ENCODE peak calls at places on chromosomes 2 and 18, in ten cellular contexts. One of them, this sample, is unnamed.

GRCh38 chr2:85710687-85711577 is 16.8 kb downstream of the GNLY start:
- DNase-seq in erythroblast: no peak
- DNase-seq in endothelial cell: no peak
- DNase-seq in lower lobe of right lung: peak
- DNase-seq in kidney: no peak
- DNase-seq in amniotic epithelial cell: peak
- DNase-seq in iris pigment epithelial cell: peak
- DNase-seq in ecto neural progenitor cell: peak
- DNase-seq in fibroblast of the conjunctiva: no peak
- DNase-seq in NCI-H345: no peak
- DNase-seq in this sample: no peak

GRCh38 chr2:10588911-10589310 is 100.9 kb downstream of the NOL10 start:
- DNase-seq in erythroblast: no peak
- DNase-seq in endothelial cell: no peak
- DNase-seq in lower lobe of right lung: no peak
- DNase-seq in kidney: no peak
- DNase-seq in amniotic epithelial cell: no peak
- DNase-seq in iris pigment epithelial cell: no peak
- DNase-seq in ecto neural progenitor cell: no peak
- DNase-seq in fibroblast of the conjunctiva: no peak
- DNase-seq in NCI-H345: no peak
- DNase-seq in this sample: no peak

GRCh38 chr2:46098606-46099005 is 198.6 kb upstream of the EPAS1 start:
- DNase-seq in erythroblast: no peak
- DNase-seq in endothelial cell: no peak
- DNase-seq in lower lobe of right lung: no peak
- DNase-seq in kidney: no peak
- DNase-seq in amniotic epithelial cell: peak
- DNase-seq in iris pigment epithelial cell: peak
- DNase-seq in ecto neural progenitor cell: no peak
- DNase-seq in fibroblast of the conjunctiva: peak
- DNase-seq in NCI-H345: no peak
- DNase-seq in this sample: peak

GRCh38 chr18:79555885-79556284 is 123.7 kb upstream of the CTDP1 start:
- DNase-seq in erythroblast: no peak
- DNase-seq in endothelial cell: no peak
- DNase-seq in lower lobe of right lung: no peak
- DNase-seq in kidney: peak
- DNase-seq in amniotic epithelial cell: no peak
- DNase-seq in iris pigment epithelial cell: no peak
- DNase-seq in ecto neural progenitor cell: no peak
- DNase-seq in fibroblast of the conjunctiva: no peak
- DNase-seq in NCI-H345: no peak
- DNase-seq in this sample: no peak

GRCh38 chr18:48348739-48349138 is 60.4 kb downstream of the ZBTB7C start:
- DNase-seq in erythroblast: no peak
- DNase-seq in endothelial cell: no peak
- DNase-seq in lower lobe of right lung: no peak
- DNase-seq in kidney: no peak
- DNase-seq in amniotic epithelial cell: no peak
- DNase-seq in iris pigment epithelial cell: no peak
- DNase-seq in ecto neural progenitor cell: no peak
- DNase-seq in fibroblast of the conjunctiva: no peak
- DNase-seq in NCI-H345: no peak
- DNase-seq in this sample: no peak

GRCh38 chr2:23526114-23526513 is 141.1 kb downstream of the KLHL29 start:
- DNase-seq in erythroblast: no peak
- DNase-seq in endothelial cell: no peak
- DNase-seq in lower lobe of right lung: no peak
- DNase-seq in kidney: no peak
- DNase-seq in amniotic epithelial cell: no peak
- DNase-seq in iris pigment epithelial cell: no peak
- DNase-seq in ecto neural progenitor cell: no peak
- DNase-seq in fibroblast of the conjunctiva: no peak
- DNase-seq in NCI-H345: no peak
- DNase-seq in this sample: no peak

GRCh38 chr2:236177967-236178909 is 10.1 kb upstream of the GBX2 start:
- DNase-seq in erythroblast: peak
- DNase-seq in endothelial cell: peak
- DNase-seq in lower lobe of right lung: no peak
- DNase-seq in kidney: peak
- DNase-seq in amniotic epithelial cell: peak
- DNase-seq in iris pigment epithelial cell: peak
- DNase-seq in ecto neural progenitor cell: peak
- DNase-seq in fibroblast of the conjunctiva: no peak
- DNase-seq in NCI-H345: peak
- DNase-seq in this sample: peak

GRCh38 chr18:36572135-36572856 is 256.5 kb downstream of the TPGS2 start:
- DNase-seq in erythroblast: peak
- DNase-seq in endothelial cell: peak
- DNase-seq in lower lobe of right lung: no peak
- DNase-seq in kidney: no peak
- DNase-seq in amniotic epithelial cell: peak
- DNase-seq in iris pigment epithelial cell: peak
- DNase-seq in ecto neural progenitor cell: no peak
- DNase-seq in fibroblast of the conjunctiva: no peak
- DNase-seq in NCI-H345: no peak
- DNase-seq in this sample: peak

GRCh38 chr2:207772081-207772843 is 2.6 kb upstream of the FZD5 start:
- DNase-seq in erythroblast: peak
- DNase-seq in endothelial cell: peak
- DNase-seq in lower lobe of right lung: no peak
- DNase-seq in kidney: peak
- DNase-seq in amniotic epithelial cell: no peak
- DNase-seq in iris pigment epithelial cell: no peak
- DNase-seq in ecto neural progenitor cell: no peak
- DNase-seq in fibroblast of the conjunctiva: no peak
- DNase-seq in NCI-H345: no peak
- DNase-seq in this sample: no peak

GRCh38 chr2:25286025-25286400 is 55.7 kb downstream of the DNMT3A start:
- DNase-seq in erythroblast: no peak
- DNase-seq in endothelial cell: no peak
- DNase-seq in lower lobe of right lung: peak
- DNase-seq in kidney: peak
- DNase-seq in amniotic epithelial cell: no peak
- DNase-seq in iris pigment epithelial cell: no peak
- DNase-seq in ecto neural progenitor cell: no peak
- DNase-seq in fibroblast of the conjunctiva: no peak
- DNase-seq in NCI-H345: no peak
- DNase-seq in this sample: no peak

This sample was measured in AG20443.